ENCODE peak calls at places on chromosomes 4 and X, in four cellular contexts. R, J, H and A are unnamed samples.

GRCh38 chr4:32462944-32463343 is 1742.8 kb downstream of the PCDH7 start:
- DNase-seq in R (no peak), J (no peak), H (no peak), A (no peak)

GRCh38 chr4:61663310-61663709 is 463.2 kb downstream of the ADGRL3 start:
- DNase-seq in R (no peak), J (no peak), H (no peak), A (no peak)

GRCh38 chrX:152831391-152831790 is 528 bp downstream of the NSDHL start:
- DNase-seq in R (no peak), J (no peak), H (no peak), A (no peak)

GRCh38 chrX:12548746-12549145 is 242.5 kb upstream of the PRPS2 start:
- DNase-seq in R (peak; percentile 21), J (peak; percentile 62), H (no peak), A (no peak)

GRCh38 chr4:102344520-102344954 is 745 bp downstream of the SLC39A8 start:
- DNase-seq in R (peak; percentile 82), J (peak; percentile 77), H (no peak), A (peak; percentile 44)

GRCh38 chrX:129606918-129607317 is 47.8 kb downstream of the APLN start:
- DNase-seq in R (peak; percentile 69), J (peak; percentile 77), H (no peak), A (no peak)

GRCh38 chr4:134393592-134393991 is 192.0 kb upstream of the PABPC4L start:
- DNase-seq in R (no peak), J (no peak), H (no peak), A (no peak)

GRCh38 chrX:110219920-110220319 is 98.0 kb downstream of the AMMECR1 start:
- DNase-seq in R (no peak), J (no peak), H (no peak), A (no peak)

GRCh38 chr4:119750771-119751170 is 122.2 kb upstream of the PDE5A start:
- DNase-seq in R (no peak), J (no peak), H (no peak), A (no peak)